ENCODE peak calls at places on chromosomes 12 and 14, in five cellular contexts. J, Z, D, L and A are unnamed samples. For H3K4me1 and H3K36me3, the result is how much of the 10 kb centered on the place peaks cover.

GRCh38 chr14:61399365-61399764 is 78.0 kb downstream of the PRKCH start:
- DNase-seq in J (no peak), Z (no peak), D (no peak), L (no peak), A (no peak)

GRCh38 chr12:56722832-56723231 is 2.3 kb downstream of the NACA start:
- DNase-seq in J (no peak), Z (no peak), D (no peak), L (no peak), A (no peak)

GRCh38 chr12:54680374-54680773 is 32.2 kb upstream of the DCD start:
- DNase-seq in J (no peak), Z (no peak), D (no peak), L (no peak), A (peak)

GRCh38 chr12:46390304-46390703 is 17.7 kb upstream of the SLC38A2 start:
- DNase-seq in J (no peak), Z (no peak), D (no peak), L (no peak), A (no peak)

GRCh38 chr14:75459099-75459741 is 31.4 kb downstream of the JDP2 start:
- DNase-seq in J (peak), Z (no peak), D (peak), L (no peak), A (no peak)

GRCh38 chr14:34212172-34212571 is 249.9 kb downstream of the SPTSSA start:
- DNase-seq in J (no peak), Z (no peak), D (no peak), L (no peak), A (no peak)

GRCh38 chr12:30533518-30533917 is 162.2 kb downstream of the IPO8 start:
- DNase-seq in J (no peak), Z (no peak), D (no peak), L (no peak), A (peak)

GRCh38 chr14:61526405-61527312 is 168.7 kb upstream of the HIF1A start:
- DNase-seq in J (peak), Z (peak), D (peak), L (no peak), A (no peak)

GRCh38 chr14:99055816-99056215 is 216.2 kb downstream of the BCL11B start:
- DNase-seq in J (no peak), Z (no peak), D (no peak), L (no peak), A (peak)

GRCh38 chr12:112162261-112162790 is 37.0 kb downstream of the TRAFD1 start:
- DNase-seq in J (no peak), Z (no peak), D (no peak), L (no peak), A (no peak)

DNA sequence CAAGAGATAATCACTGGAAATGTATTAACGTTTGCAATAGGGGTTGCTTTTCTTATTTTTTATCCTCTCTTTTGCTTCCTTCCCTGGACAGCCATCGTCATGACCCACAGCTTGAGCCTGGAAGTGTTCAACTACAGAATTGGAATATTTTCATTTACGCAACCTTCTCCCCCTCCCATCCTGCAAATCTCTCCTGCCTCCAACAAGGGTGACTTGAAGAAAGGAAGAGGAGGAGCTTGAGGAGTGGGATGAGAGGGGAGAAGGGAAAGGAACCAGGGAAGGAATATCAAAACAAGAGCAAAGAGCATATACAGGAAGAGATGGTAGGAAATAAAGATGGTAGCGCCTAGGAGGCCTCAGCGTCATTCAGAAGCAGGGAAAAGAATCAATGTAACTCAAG is 1.6 kb upstream of the MANSC4 start:
- DNase-seq in J (no peak), Z (no peak), D (no peak), L (no peak), A (no peak)
- H3K27ac ChIP-seq in J (peak), Z (no peak), D (no peak), L (peak), A (no peak)

GRCh38 chr12:123120452-123121166 is 30.3 kb downstream of the PITPNM2 start:
- DNase-seq in J (no peak), Z (no peak), D (no peak), L (no peak), A (peak)

GRCh38 chr12:123126294-123127144 is 24.4 kb downstream of the PITPNM2 start:
- DNase-seq in J (no peak), Z (no peak), D (peak), L (peak), A (peak)

GRCh38 chr12:123119808-123120207 is 31.1 kb downstream of the PITPNM2 start:
- DNase-seq in J (no peak), Z (no peak), D (no peak), L (no peak), A (no peak)

GRCh38 chr12:123121670-123122069 is 29.2 kb downstream of the PITPNM2 start:
- DNase-seq in J (no peak), Z (no peak), D (no peak), L (no peak), A (no peak)

GRCh38 chr12:123122649-123123048 is 28.2 kb downstream of the PITPNM2 start:
- DNase-seq in J (no peak), Z (no peak), D (no peak), L (no peak), A (no peak)
- H3K4me1 ChIP-seq in J (under half), Z (under half), D (under half), L (under half), A (under half)

GRCh38 chr12:12158858-12159257 is 88.1 kb downstream of the BCL2L14 start:
- DNase-seq in J (peak), Z (no peak), D (peak), L (peak), A (no peak)
- H3K36me3 ChIP-seq in J (under half), Z (under half), D (under half), L (under half), A (under half)

DNA sequence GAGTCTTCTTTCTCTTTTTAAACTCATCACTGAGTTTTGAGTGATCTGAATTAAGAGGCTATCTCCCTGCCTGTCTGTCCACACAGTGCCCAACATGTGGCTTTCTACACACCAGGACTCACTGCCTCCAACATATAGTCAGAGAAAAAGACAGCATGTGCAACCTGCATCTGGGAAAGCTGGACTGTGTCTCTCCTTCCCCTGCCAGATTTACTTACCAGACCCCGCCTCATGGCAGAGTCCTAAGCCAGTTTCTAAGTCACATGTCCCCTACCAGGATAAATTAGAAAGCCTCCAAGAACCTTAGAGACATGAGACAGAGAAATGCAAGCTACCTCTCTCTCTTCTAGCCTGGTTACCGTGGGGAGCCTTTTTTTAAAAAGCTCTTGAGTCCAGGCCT is 2.7 kb upstream of the HDAC7 start:
- DNase-seq in J (no peak), Z (no peak), D (peak), L (no peak), A (no peak)
- H3K27ac ChIP-seq in J (peak), Z (peak), D (peak), L (no peak), A (no peak)

GRCh38 chr12:10940389-10940788 is 1.3 kb upstream of the TAS2R14 start:
- DNase-seq in J (no peak), Z (no peak), D (no peak), L (peak), A (no peak)

GRCh38 chr12:10941369-10941768 is 2.3 kb upstream of the TAS2R14 start:
- DNase-seq in J (no peak), Z (no peak), D (no peak), L (no peak), A (no peak)

GRCh38 chr12:10936495-10936894 is 2.6 kb downstream of the TAS2R14 start:
- DNase-seq in J (no peak), Z (no peak), D (no peak), L (no peak), A (no peak)

GRCh38 chr12:10941916-10942607 is 3.0 kb upstream of the TAS2R14 start:
- DNase-seq in J (no peak), Z (no peak), D (no peak), L (peak), A (peak)

GRCh38 chr12:10939163-10939562 is at the start of gene TAS2R14:
- DNase-seq in J (no peak), Z (no peak), D (no peak), L (no peak), A (no peak)
- H3K4me1 ChIP-seq in J (under half), Z (under half), D (under half), L (under half), A (under half)

GRCh38 chr12:12555656-12556055 is 7.0 kb downstream of the DUSP16 start:
- DNase-seq in J (no peak), Z (no peak), D (no peak), L (no peak), A (no peak)

GRCh38 chr12:12559699-12560296 is 2.9 kb downstream of the DUSP16 start:
- DNase-seq in J (no peak), Z (no peak), D (no peak), L (no peak), A (no peak)

GRCh38 chr12:12560587-12561304 is 1.9 kb downstream of the DUSP16 start:
- DNase-seq in J (no peak), Z (peak), D (no peak), L (peak), A (peak)

GRCh38 chr12:12557733-12558132 is 4.9 kb downstream of the DUSP16 start:
- DNase-seq in J (no peak), Z (no peak), D (no peak), L (no peak), A (no peak)

DNA sequence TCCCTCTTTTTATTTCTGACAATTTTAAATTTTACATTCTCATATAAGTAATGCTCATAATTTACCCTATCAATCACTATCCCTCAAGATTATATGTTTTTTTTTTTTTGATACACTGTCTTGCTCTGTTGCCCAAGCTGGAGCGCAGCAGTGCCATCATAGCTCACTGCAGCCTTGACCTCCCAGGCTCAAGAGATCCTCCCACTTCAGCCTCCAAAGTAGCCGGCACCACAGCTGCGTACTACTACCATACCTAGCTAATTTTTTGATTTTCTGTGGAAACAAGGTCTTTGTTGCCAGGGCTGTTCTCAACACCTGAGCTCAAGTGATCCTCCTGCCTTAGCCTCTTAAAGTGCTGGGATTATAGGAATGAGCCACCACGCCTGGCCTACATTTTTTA is 4.4 kb downstream of the DUSP16 start:
- DNase-seq in J (no peak), Z (no peak), D (no peak), L (no peak), A (no peak)
- H3K36me3 ChIP-seq in J (under half), Z (under half), D (under half), L (under half), A (under half)

GRCh38 chr12:96457191-96457930 is 32.0 kb upstream of the CFAP54 start:
- DNase-seq in J (no peak), Z (no peak), D (no peak), L (no peak), A (no peak)
- H3K27ac ChIP-seq in J (no peak), Z (no peak), D (no peak), L (no peak), A (no peak)

GRCh38 chr12:104299842-104300481 is 3.6 kb upstream of the EID3 start:
- DNase-seq in J (no peak), Z (no peak), D (no peak), L (no peak), A (no peak)

GRCh38 chr12:104297477-104298113 is 5.9 kb upstream of the EID3 start:
- DNase-seq in J (no peak), Z (no peak), D (no peak), L (peak), A (no peak)

GRCh38 chr12:104294845-104295674 is 8.5 kb upstream of the EID3 start:
- DNase-seq in J (no peak), Z (no peak), D (no peak), L (no peak), A (no peak)

GRCh38 chr12:104295954-104296353 is 7.6 kb upstream of the EID3 start:
- DNase-seq in J (no peak), Z (no peak), D (no peak), L (no peak), A (no peak)

GRCh38 chr12:104296718-104297117 is 6.8 kb upstream of the EID3 start:
- DNase-seq in J (no peak), Z (no peak), D (no peak), L (no peak), A (no peak)
- H3K4me1 ChIP-seq in J (half or more), Z (under half), D (half or more), L (under half), A (under half)

GRCh38 chr14:31337331-31337730 is 83.0 kb downstream of the HEATR5A start:
- DNase-seq in J (no peak), Z (no peak), D (no peak), L (no peak), A (no peak)
- H3K36me3 ChIP-seq in J (under half), Z (under half), D (under half), L (under half), A (under half)